ENCODE peak calls at places on chromosomes 16 and 17, in six cellular contexts. L is stomach, K is spleen, U is upper lobe of left lung, I is suprapubic skin, Z is K562. P is an unnamed sample.

GRCh38 chr17:1720856-1721386 is 3.6 kb upstream of the WDR81 start:
- DNase-seq in L (peak), K (peak), U (no peak), I (no peak), Z (peak), P (peak)

GRCh38 chr17:60145006-60145935 is 4.5 kb upstream of the CA4 start:
- DNase-seq in L (no peak), K (no peak), U (no peak), I (no peak), Z (no peak), P (no peak)

GRCh38 chr16:83187404-83187803 is 560.6 kb downstream of the CDH13 start:
- DNase-seq in L (no peak), K (no peak), U (no peak), I (no peak), Z (no peak), P (no peak)

GRCh38 chr17:39715375-39716072 is 14.8 kb downstream of the MIEN1 start:
- DNase-seq in L (no peak), K (no peak), U (no peak), I (no peak), Z (no peak), P (no peak)

GRCh38 chr16:57900796-57901479 is 70.0 kb downstream of the CNGB1 start:
- DNase-seq in L (no peak), K (no peak), U (no peak), I (no peak), Z (no peak), P (no peak)

GRCh38 chr17:79536212-79536840 is 74.5 kb downstream of the RBFOX3 start:
- DNase-seq in L (no peak), K (peak), U (peak), I (no peak), Z (no peak), P (no peak)

GRCh38 chr17:38369124-38369886 is 17.7 kb downstream of the SOCS7 start:
- DNase-seq in L (no peak), K (no peak), U (no peak), I (no peak), Z (no peak), P (no peak)

GRCh38 chr16:67458121-67458641 is 22.8 kb downstream of the ATP6V0D1 start:
- DNase-seq in L (no peak), K (no peak), U (peak), I (no peak), Z (no peak), P (no peak)

GRCh38 chr16:67703626-67704025 is 15.5 kb downstream of the GFOD2 start:
- DNase-seq in L (no peak), K (no peak), U (no peak), I (no peak), Z (no peak), P (no peak)

GRCh38 chr17:42387663-42388380 is 420 bp downstream of the STAT3 start:
- DNase-seq in L (peak), K (peak), U (peak), I (peak), Z (peak), P (peak)

GRCh38 chr17:76772842-76773521 is 35.1 kb downstream of the MFSD11 start:
- DNase-seq in L (no peak), K (no peak), U (no peak), I (no peak), Z (peak), P (no peak)

GRCh38 chr17:35963663-35964062 is 17.6 kb downstream of the CCL16 start:
- DNase-seq in L (no peak), K (no peak), U (no peak), I (no peak), Z (no peak), P (no peak)

GRCh38 chr17:10316986-10317834 is 55.6 kb downstream of the MYH13 start:
- DNase-seq in L (peak), K (no peak), U (no peak), I (no peak), Z (peak), P (peak)

GRCh38 chr17:49120166-49120565 is 12.4 kb upstream of the B4GALNT2 start:
- DNase-seq in L (no peak), K (no peak), U (no peak), I (no peak), Z (no peak), P (peak)

GRCh38 chr17:7436556-7437368 is 1.5 kb downstream of the TMEM102 start:
- DNase-seq in L (peak), K (peak), U (peak), I (no peak), Z (no peak), P (peak)

GRCh38 chr17:7438656-7439460 is 454 bp upstream of the FGF11 start:
- DNase-seq in L (no peak), K (no peak), U (no peak), I (no peak), Z (no peak), P (no peak)

GRCh38 chr17:7438050-7438614 is 1.2 kb upstream of the FGF11 start:
- DNase-seq in L (peak), K (peak), U (peak), I (no peak), Z (peak), P (peak)

GRCh38 chr17:7435676-7436555 is 681 bp downstream of the TMEM102 start:
- DNase-seq in L (peak), K (peak), U (peak), I (no peak), Z (peak), P (peak)

GRCh38 chr17:7437369-7437863 is 1.9 kb upstream of the FGF11 start:
- DNase-seq in L (no peak), K (no peak), U (no peak), I (no peak), Z (no peak), P (no peak)
- TF ChIP-seq POLR2AphosphoS5 in L (no peak), K (no peak), U (no peak), I (no peak), Z (no peak), P (no peak)

DNA sequence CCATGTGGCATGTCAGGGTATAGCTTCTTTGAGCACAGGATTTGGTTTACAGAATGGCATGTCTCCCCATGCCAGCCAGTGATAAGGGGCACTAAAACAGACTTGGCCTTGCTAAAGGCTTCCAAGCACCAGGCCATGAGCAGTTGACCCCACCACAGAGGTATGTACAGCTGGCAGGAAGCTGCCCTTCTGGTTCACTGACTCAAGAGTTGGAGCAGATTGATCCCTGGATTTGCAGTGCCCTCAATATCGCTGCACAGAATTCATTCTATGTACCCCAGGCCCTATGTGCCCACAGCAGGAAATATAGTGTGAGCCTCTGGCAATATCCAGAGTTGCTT is 24.3 kb downstream of the HLF start:
- DNase-seq in L (no peak), K (no peak), U (no peak), I (no peak), Z (no peak), P (no peak)
- TF ChIP-seq POLR2A in L (no peak), K (no peak), U (no peak), I (no peak), Z (no peak), P (no peak)

GRCh38 chr17:47848198-47848513 is 2.8 kb downstream of the SP6 start:
- DNase-seq in L (no peak), K (no peak), U (peak), I (no peak), Z (no peak), P (no peak)

GRCh38 chr17:47852113-47852949 is 1.4 kb upstream of the SP6 start:
- DNase-seq in L (no peak), K (no peak), U (no peak), I (no peak), Z (peak), P (no peak)

GRCh38 chr17:47850692-47851573 is at the start of gene SP6:
- DNase-seq in L (peak), K (peak), U (peak), I (no peak), Z (peak), P (peak)

GRCh38 chr17:47851764-47852112 is 775 bp upstream of the SP6 start:
- DNase-seq in L (no peak), K (no peak), U (no peak), I (no peak), Z (peak), P (no peak)

DNA sequence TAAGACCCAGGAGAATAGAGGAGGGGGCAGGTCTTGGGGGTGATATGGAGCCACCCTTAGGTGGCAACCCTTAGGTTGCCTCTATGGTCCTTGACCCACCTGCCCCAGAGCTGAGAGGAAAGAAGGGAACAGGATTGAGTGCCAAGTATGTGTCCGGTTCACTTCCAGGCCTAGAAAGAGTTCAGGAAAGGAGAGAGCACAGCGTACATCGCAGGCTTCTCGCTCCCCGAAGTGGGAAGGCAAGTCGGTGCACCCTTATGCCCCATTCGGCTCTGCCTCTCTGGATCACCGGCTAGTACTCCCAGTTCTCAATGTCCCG is 631 bp downstream of the SP6 start:
- DNase-seq in L (no peak), K (peak), U (no peak), I (no peak), Z (no peak), P (no peak)
- H3K4me3 ChIP-seq in L (peak), K (peak), U (no peak), I (peak), Z (peak), P (peak)

GRCh38 chr17:16107165-16107770 is 107.6 kb downstream of the TTC19 start:
- DNase-seq in L (no peak), K (no peak), U (no peak), I (no peak), Z (no peak), P (no peak)

GRCh38 chr17:16108858-16109257 is 106.5 kb downstream of the NCOR1 start:
- DNase-seq in L (no peak), K (no peak), U (no peak), I (no peak), Z (no peak), P (no peak)

GRCh38 chr17:16104189-16104588 is 104.6 kb downstream of the TTC19 start:
- DNase-seq in L (no peak), K (no peak), U (no peak), I (no peak), Z (no peak), P (no peak)

GRCh38 chr17:16108386-16108785 is 106.9 kb downstream of the NCOR1 start:
- DNase-seq in L (no peak), K (no peak), U (no peak), I (no peak), Z (no peak), P (no peak)

DNA sequence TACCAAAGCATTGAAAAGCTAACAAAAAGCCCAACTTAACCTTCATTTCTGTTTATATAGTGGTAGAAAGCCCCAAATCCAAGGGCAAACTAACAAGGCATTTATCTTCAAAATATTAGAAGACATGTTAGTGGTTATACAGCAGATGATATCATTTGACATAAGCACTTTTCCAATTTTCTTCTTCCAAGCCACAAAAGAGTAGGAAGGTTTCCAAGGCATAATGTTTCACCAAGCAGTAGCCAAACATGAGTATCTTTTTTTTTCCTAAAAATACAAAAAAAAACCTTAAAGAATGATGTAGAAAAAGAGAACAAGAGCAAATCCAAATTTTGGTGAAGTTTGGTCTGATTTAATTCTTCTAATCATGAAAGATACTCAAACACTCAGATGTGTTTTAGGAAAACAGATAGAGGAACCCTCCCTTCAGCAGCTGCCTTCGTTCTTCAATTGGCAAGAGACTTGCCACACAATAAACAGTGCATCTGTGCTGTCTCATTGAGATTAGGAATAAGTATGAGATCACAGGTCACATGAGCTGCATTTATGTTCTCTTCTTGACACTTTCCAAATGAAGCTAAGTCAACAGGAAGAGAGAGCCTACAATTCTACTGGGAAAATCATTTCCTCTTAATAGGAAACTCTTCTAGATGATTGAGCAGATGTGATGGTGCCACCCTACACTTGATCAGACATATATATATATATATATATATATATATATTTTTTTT is 106.7 kb downstream of the TTC19 start:
- DNase-seq in L (no peak), K (no peak), U (no peak), I (no peak), Z (peak), P (no peak)
- TF ChIP-seq POLR2AphosphoS5 in L (no peak), K (no peak), U (no peak), I (no peak), Z (no peak), P (peak)

P was measured in transverse colon.